ENCODE peak calls at places on chromosomes 2 and 18, in five cellular contexts. A is upper lobe of right lung, C is OCI-LY7, K is lower leg skin, M is H54. P is an unnamed sample.

GRCh38 chr18:46061796-46062195 is 10.3 kb downstream of the PSTPIP2 start:
- DNase-seq in C (no peak), M (no peak), K (no peak), A (no peak), P (no peak)

GRCh38 chr2:150878347-150878746 is 383.3 kb downstream of the RBM43 start:
- DNase-seq in M (peak), A (no peak), C (no peak), K (no peak), P (no peak)

GRCh38 chr2:191086707-191087106 is 64.1 kb downstream of the STAT4 start:
- DNase-seq in K (no peak), A (no peak), C (no peak), M (no peak), P (no peak)

GRCh38 chr2:177593448-177593847 is 200.9 kb downstream of the AGPS start:
- DNase-seq in C (no peak), A (no peak), M (no peak), K (no peak), P (no peak)

GRCh38 chr2:191738667-191739066 is 60.7 kb downstream of the NABP1 start:
- DNase-seq in C (no peak), K (no peak), A (no peak), M (no peak), P (no peak)

GRCh38 chr2:236507393-236508085 is 62.1 kb upstream of the ACKR3 start:
- DNase-seq in K (no peak), M (no peak), A (peak), C (no peak), P (no peak)

GRCh38 chr18:11004294-11004693 is 145.1 kb downstream of the PIEZO2 start:
- DNase-seq in A (no peak), C (no peak), K (no peak), M (no peak), P (no peak)

GRCh38 chr18:9475643-9476580 is 599 bp downstream of the RALBP1 start:
- DNase-seq in K (peak), A (peak), C (peak), M (peak), P (peak)

GRCh38 chr18:35513181-35513932 is 15.6 kb upstream of the INO80C start:
- DNase-seq in A (peak), M (peak), C (no peak), K (no peak), P (peak)

GRCh38 chr2:128668946-128669345 is 350.3 kb upstream of the HS6ST1 start:
- DNase-seq in K (peak), C (no peak), M (no peak), A (no peak), P (no peak)

GRCh38 chr2:179123272-179123662 is 73.3 kb upstream of the CCDC141 start:
- DNase-seq in K (no peak), A (no peak), C (no peak), M (no peak), P (no peak)

GRCh38 chr18:51184092-51184458 is 13.4 kb downstream of the MEX3C start:
- DNase-seq in K (no peak), C (no peak), A (no peak), M (no peak), P (no peak)

GRCh38 chr2:113167115-113167932 is 6.4 kb upstream of the PSD4 start:
- DNase-seq in M (no peak), K (no peak), A (peak), C (no peak), P (no peak)

GRCh38 chr18:11387880-11388279 is 221.5 kb upstream of the SLC35G4 start:
- DNase-seq in C (no peak), A (no peak), K (peak), M (peak), P (peak)

GRCh38 chr2:84458436-84459027 is 548 bp downstream of the SUCLG1 start:
- DNase-seq in K (peak), M (no peak), A (no peak), C (peak), P (no peak)

GRCh38 chr2:9232166-9232479 is 25.5 kb downstream of the ASAP2 start:
- DNase-seq in C (no peak), K (no peak), M (no peak), A (no peak), P (no peak)

GRCh38 chr2:205376071-205376470 is 306.2 kb upstream of the NRP2 start:
- DNase-seq in A (no peak), M (no peak), K (no peak), C (no peak), P (no peak)

GRCh38 chr2:19722486-19723420 is 179.0 kb downstream of the TTC32 start:
- DNase-seq in A (no peak), C (no peak), K (no peak), M (no peak), P (no peak)

GRCh38 chr2:127829845-127830246 is 18.9 kb upstream of the WDR33 start:
- DNase-seq in C (peak), K (no peak), A (no peak), M (no peak), P (no peak)

GRCh38 chr2:239209806-239210205 is 191.0 kb downstream of the HDAC4 start:
- DNase-seq in C (no peak), A (no peak), M (no peak), K (no peak), P (no peak)

GRCh38 chr18:427005-427404 is 73.5 kb downstream of the COLEC12 start:
- DNase-seq in K (no peak), A (no peak), M (no peak), C (no peak), P (no peak)

GRCh38 chr2:32792416-32792815 is 154.3 kb upstream of the LTBP1 start:
- DNase-seq in A (no peak), K (no peak), M (no peak), C (no peak), P (no peak)

GRCh38 chr2:59967691-59968090 is 585.8 kb downstream of the BCL11A start:
- DNase-seq in M (no peak), K (no peak), C (no peak), A (no peak), P (no peak)

GRCh38 chr2:238523158-238524110 is 96.7 kb downstream of the ASB1 start:
- DNase-seq in C (no peak), M (no peak), A (no peak), K (peak), P (no peak)

GRCh38 chr2:120104002-120104467 is 91.2 kb downstream of the EPB41L5 start:
- DNase-seq in A (no peak), K (no peak), C (no peak), M (no peak), P (no peak)

GRCh38 chr2:203327918-203328734 is at the start of gene ABI2:
- DNase-seq in K (peak), C (peak), A (peak), M (peak), P (peak)

GRCh38 chr2:190382851-190383250 is 25.3 kb upstream of the MFSD6 start:
- DNase-seq in C (peak), M (no peak), K (no peak), A (no peak), P (peak)

GRCh38 chr2:151816858-151817257 is 11.4 kb downstream of the ARL5A start:
- DNase-seq in A (no peak), M (no peak), C (no peak), K (no peak), P (no peak)

GRCh38 chr2:234363011-234363487 is 133.8 kb downstream of the ARL4C start:
- DNase-seq in A (no peak), C (no peak), K (no peak), M (peak), P (peak)

GRCh38 chr2:238107525-238108422 is 7.6 kb downstream of the ESPNL start:
- DNase-seq in K (no peak), A (peak), M (no peak), C (peak), P (peak)

GRCh38 chr2:63163231-63163845 is 112.7 kb downstream of the OTX1 start:
- DNase-seq in M (no peak), C (no peak), A (no peak), K (no peak), P (no peak)

GRCh38 chr2:125172181-125172580 is 1147.1 kb downstream of the CNTNAP5 start:
- DNase-seq in K (no peak), A (no peak), C (no peak), M (no peak), P (no peak)

GRCh38 chr2:2184549-2185249 is 146.4 kb downstream of the MYT1L start:
- DNase-seq in C (no peak), K (no peak), A (no peak), M (no peak), P (no peak)

GRCh38 chr2:196208915-196209314 is 37.5 kb upstream of the STK17B start:
- DNase-seq in K (no peak), C (no peak), M (no peak), A (no peak), P (no peak)

GRCh38 chr2:18046558-18046957 is 168.1 kb downstream of the KCNS3 start:
- DNase-seq in A (no peak), M (peak), K (no peak), C (no peak), P (no peak)

GRCh38 chr2:231795525-231796327 is 9.5 kb downstream of the COPS7B start:
- DNase-seq in A (no peak), C (no peak), M (peak), K (no peak), P (no peak)

GRCh38 chr2:216691210-216691741 is 4.1 kb downstream of the IGFBP5 start:
- DNase-seq in C (no peak), M (peak), A (peak), K (peak), P (no peak)

GRCh38 chr2:74550231-74550630 is 3.5 kb downstream of the LOXL3 start:
- DNase-seq in K (no peak), C (no peak), M (no peak), A (no peak), P (no peak)

GRCh38 chr18:46632401-46633089 is 24.5 kb downstream of the LOXHD1 start:
- DNase-seq in K (no peak), A (no peak), M (no peak), C (no peak), P (no peak)

GRCh38 chr2:147487286-147487979 is 357.4 kb upstream of the ACVR2A start:
- DNase-seq in C (no peak), A (no peak), M (no peak), K (no peak), P (no peak)